ENCODE peak calls at places on chromosomes 11 and 22, in ten cellular contexts. D is mesothelial cell of epicardium; V is stimulated activated CD4-positive, alpha-beta T cell treated with anti-CD3 and anti-CD28 coated beads, Interleukin-4, amount 100 ng/mL, for 1 hour; L is mammary epithelial cell; Y is ACHN; S is ELR; O is type B pancreatic cell; E is stimulated activated naive CD4-positive, alpha-beta T cell treated with Interleukin-2 at 50 U/mL for 16 hours; Q is T follicular helper cell; X is lower leg skin. T is an unnamed sample.

GRCh38 chr11:61923166-61924015 is 6.0 kb upstream of the RAB3IL1 start:
- DNase-seq in D (no peak), V (no peak), L (no peak), Y (no peak), S (no peak), O (peak), E (no peak), Q (no peak), X (peak), T (no peak)

GRCh38 chr22:49155809-49156580 is 671.7 kb downstream of the BRD1 start:
- DNase-seq in D (no peak), V (no peak), L (no peak), Y (no peak), S (no peak), O (no peak), E (no peak), Q (no peak), X (no peak), T (no peak)

GRCh38 chr22:38737302-38738060 is 18.3 kb downstream of the SUN2 start:
- DNase-seq in D (no peak), V (no peak), L (peak), Y (no peak), S (peak), O (no peak), E (no peak), Q (no peak), X (no peak), T (no peak)

GRCh38 chr11:115222863-115223530 is 281.2 kb downstream of the CADM1 start:
- DNase-seq in D (no peak), V (no peak), L (no peak), Y (no peak), S (no peak), O (no peak), E (no peak), Q (no peak), X (no peak), T (no peak)

GRCh38 chr11:790721-791564 is 1.1 kb upstream of the CEND1 start:
- DNase-seq in D (no peak), V (no peak), L (no peak), Y (no peak), S (peak), O (no peak), E (no peak), Q (no peak), X (no peak), T (no peak)

GRCh38 chr11:57476223-57476882 is 16.0 kb downstream of the RTN4RL2 start:
- DNase-seq in D (no peak), V (peak), L (peak), Y (no peak), S (peak), O (peak), E (peak), Q (no peak), X (no peak), T (no peak)

GRCh38 chr11:45646275-45646970 is 19.0 kb downstream of the CHST1 start:
- DNase-seq in D (no peak), V (no peak), L (peak), Y (peak), S (peak), O (no peak), E (no peak), Q (no peak), X (peak), T (no peak)

GRCh38 chr11:35553831-35554230 is 28.4 kb upstream of the PAMR1 start:
- DNase-seq in D (no peak), V (no peak), L (no peak), Y (no peak), S (peak), O (no peak), E (no peak), Q (no peak), X (no peak), T (no peak)

GRCh38 chr22:44091021-44091721 is 67.1 kb downstream of the PARVB start:
- DNase-seq in D (no peak), V (peak), L (no peak), Y (peak), S (peak), O (no peak), E (peak), Q (peak), X (no peak), T (no peak)

GRCh38 chr11:124670732-124671131 is 2.8 kb downstream of the SIAE start:
- DNase-seq in D (no peak), V (peak), L (no peak), Y (no peak), S (no peak), O (no peak), E (peak), Q (peak), X (no peak), T (no peak)

GRCh38 chr11:10476927-10477689 is 22.0 kb downstream of the AMPD3 start:
- DNase-seq in D (no peak), V (no peak), L (no peak), Y (no peak), S (no peak), O (no peak), E (no peak), Q (no peak), X (no peak), T (no peak)

GRCh38 chr22:36339171-36340065 is 48.3 kb downstream of the MYH9 start:
- DNase-seq in D (no peak), V (no peak), L (peak), Y (no peak), S (peak), O (no peak), E (peak), Q (no peak), X (no peak), T (no peak)